ENCODE peak calls at places on chromosomes 3 and 15, in five cellular contexts. One of them, this sample, is unnamed.

GRCh38 chr3:101719604-101720185 is 4.7 kb upstream of the CEP97 start:
- DNase-seq in CD8-positive, alpha-beta memory T cell: no peak
- DNase-seq in foreskin keratinocyte: no peak
- DNase-seq in gastrocnemius medialis: no peak
- DNase-seq in PC-3: no peak
- DNase-seq in this sample: no peak

GRCh38 chr3:30578479-30578878 is 27.9 kb upstream of the TGFBR2 start:
- DNase-seq in CD8-positive, alpha-beta memory T cell: no peak
- DNase-seq in foreskin keratinocyte: no peak
- DNase-seq in gastrocnemius medialis: no peak
- DNase-seq in PC-3: peak; percentile 94
- DNase-seq in this sample: no peak

GRCh38 chr15:25784876-25785642 is 78.1 kb downstream of the ATP10A start:
- DNase-seq in CD8-positive, alpha-beta memory T cell: no peak
- DNase-seq in foreskin keratinocyte: no peak
- DNase-seq in gastrocnemius medialis: no peak
- DNase-seq in PC-3: no peak
- DNase-seq in this sample: no peak

GRCh38 chr3:45558431-45558830 is 36.1 kb upstream of the LIMD1 start:
- DNase-seq in CD8-positive, alpha-beta memory T cell: no peak
- DNase-seq in foreskin keratinocyte: no peak
- DNase-seq in gastrocnemius medialis: no peak
- DNase-seq in PC-3: no peak
- DNase-seq in this sample: no peak

GRCh38 chr3:167493240-167493639 is 19.4 kb upstream of the SERPINI2 start:
- DNase-seq in CD8-positive, alpha-beta memory T cell: no peak
- DNase-seq in foreskin keratinocyte: no peak
- DNase-seq in gastrocnemius medialis: no peak
- DNase-seq in PC-3: peak; percentile 30
- DNase-seq in this sample: peak; percentile 54

GRCh38 chr15:94100814-94101213 is 130.5 kb upstream of the MCTP2 start:
- DNase-seq in CD8-positive, alpha-beta memory T cell: no peak
- DNase-seq in foreskin keratinocyte: no peak
- DNase-seq in gastrocnemius medialis: no peak
- DNase-seq in PC-3: no peak
- DNase-seq in this sample: no peak

GRCh38 chr15:48440084-48440483 is 108.9 kb downstream of the DUT start:
- DNase-seq in CD8-positive, alpha-beta memory T cell: no peak
- DNase-seq in foreskin keratinocyte: no peak
- DNase-seq in gastrocnemius medialis: peak; percentile 49
- DNase-seq in PC-3: no peak
- DNase-seq in this sample: peak; percentile 12

GRCh38 chr3:8972614-8973013 is 9.3 kb upstream of the RAD18 start:
- DNase-seq in CD8-positive, alpha-beta memory T cell: no peak
- DNase-seq in foreskin keratinocyte: peak; percentile 46
- DNase-seq in gastrocnemius medialis: no peak
- DNase-seq in PC-3: peak; percentile 66
- DNase-seq in this sample: no peak

GRCh38 chr3:186920301-186920700 is 10.0 kb upstream of the ST6GAL1 start:
- DNase-seq in CD8-positive, alpha-beta memory T cell: no peak
- DNase-seq in foreskin keratinocyte: no peak
- DNase-seq in gastrocnemius medialis: no peak
- DNase-seq in PC-3: no peak
- DNase-seq in this sample: no peak

GRCh38 chr3:88195951-88196434 is 46.2 kb downstream of the C3orf38 start:
- DNase-seq in CD8-positive, alpha-beta memory T cell: no peak
- DNase-seq in foreskin keratinocyte: no peak
- DNase-seq in gastrocnemius medialis: no peak
- DNase-seq in PC-3: no peak
- DNase-seq in this sample: no peak

GRCh38 chr3:150005243-150006102 is 34.8 kb upstream of the PFN2 start:
- DNase-seq in CD8-positive, alpha-beta memory T cell: no peak
- DNase-seq in foreskin keratinocyte: peak; percentile 74
- DNase-seq in gastrocnemius medialis: no peak
- DNase-seq in PC-3: peak; percentile 14
- DNase-seq in this sample: no peak

GRCh38 chr3:104452697-104453096 is 914.0 kb upstream of the ALCAM start:
- DNase-seq in CD8-positive, alpha-beta memory T cell: no peak
- DNase-seq in foreskin keratinocyte: no peak
- DNase-seq in gastrocnemius medialis: no peak
- DNase-seq in PC-3: peak; percentile 53
- DNase-seq in this sample: no peak

GRCh38 chr3:109900774-109901173 is 563.4 kb upstream of the DPPA4 start:
- DNase-seq in CD8-positive, alpha-beta memory T cell: no peak
- DNase-seq in foreskin keratinocyte: no peak
- DNase-seq in gastrocnemius medialis: no peak
- DNase-seq in PC-3: peak; percentile 38
- DNase-seq in this sample: no peak

GRCh38 chr3:165800970-165801369 is 36.3 kb downstream of the BCHE start:
- DNase-seq in CD8-positive, alpha-beta memory T cell: no peak
- DNase-seq in foreskin keratinocyte: no peak
- DNase-seq in gastrocnemius medialis: no peak
- DNase-seq in PC-3: no peak
- DNase-seq in this sample: no peak

GRCh38 chr3:165797551-165797950 is 39.7 kb downstream of the BCHE start:
- DNase-seq in CD8-positive, alpha-beta memory T cell: no peak
- DNase-seq in foreskin keratinocyte: no peak
- DNase-seq in gastrocnemius medialis: no peak
- DNase-seq in PC-3: peak; percentile 20
- DNase-seq in this sample: no peak

GRCh38 chr3:165796701-165797100 is 40.5 kb downstream of the BCHE start:
- DNase-seq in CD8-positive, alpha-beta memory T cell: no peak
- DNase-seq in foreskin keratinocyte: no peak
- DNase-seq in gastrocnemius medialis: no peak
- DNase-seq in PC-3: no peak
- DNase-seq in this sample: no peak
- H3K27ac ChIP-seq in CD8-positive, alpha-beta memory T cell: no peak overlapping the region
- H3K27ac ChIP-seq in foreskin keratinocyte: no peak overlapping the region
- H3K27ac ChIP-seq in gastrocnemius medialis: no peak overlapping the region
- H3K27ac ChIP-seq in PC-3: no peak overlapping the region
- H3K27ac ChIP-seq in this sample: no peak overlapping the region

DNA sequence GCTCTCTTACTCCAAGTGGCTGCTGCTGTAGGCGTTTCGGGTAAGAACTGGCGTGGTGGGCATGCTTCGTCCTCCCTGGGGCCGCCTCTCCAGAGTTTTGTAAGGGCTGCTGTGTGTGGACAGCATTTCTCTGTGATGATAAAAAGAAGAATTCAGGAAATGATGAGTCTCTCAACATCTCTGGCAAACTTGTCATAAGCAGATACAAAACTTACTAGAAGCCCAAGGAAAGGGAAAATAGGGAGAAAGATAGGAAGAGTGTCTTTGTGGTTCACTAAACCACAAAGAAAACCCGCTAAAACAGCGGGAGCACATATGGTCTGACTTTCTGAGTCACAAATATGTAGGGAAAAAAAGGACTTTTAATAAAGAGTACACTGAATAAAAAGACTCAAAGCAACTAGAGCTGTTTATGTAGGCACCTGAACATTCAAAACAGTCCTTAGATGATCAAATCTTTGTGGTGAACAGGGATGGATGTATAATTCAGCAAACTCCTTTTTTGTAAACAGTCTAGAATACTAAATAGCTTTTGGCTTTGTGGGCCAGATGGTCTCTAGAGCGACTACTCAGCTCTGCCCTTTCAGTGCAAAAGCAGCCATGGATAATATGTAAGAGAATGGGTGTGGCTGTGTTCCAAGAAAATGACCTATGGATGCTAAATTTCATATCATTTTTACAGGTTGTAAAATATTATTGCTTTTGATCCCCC is 60.3 kb upstream of the LMOD3 start:
- DNase-seq in CD8-positive, alpha-beta memory T cell: no peak
- DNase-seq in foreskin keratinocyte: no peak
- DNase-seq in gastrocnemius medialis: no peak
- DNase-seq in PC-3: no peak
- DNase-seq in this sample: no peak
- H3K27ac ChIP-seq in CD8-positive, alpha-beta memory T cell: no peak overlapping the region
- H3K27ac ChIP-seq in foreskin keratinocyte: peak overlapping the region; percentile 8
- H3K27ac ChIP-seq in gastrocnemius medialis: no peak overlapping the region
- H3K27ac ChIP-seq in PC-3: no peak overlapping the region
- H3K27ac ChIP-seq in this sample: peak overlapping the region; percentile 4

GRCh38 chr3:184188080-184188479 is 2.1 kb downstream of the ABCF3 start:
- DNase-seq in CD8-positive, alpha-beta memory T cell: no peak
- DNase-seq in foreskin keratinocyte: no peak
- DNase-seq in gastrocnemius medialis: no peak
- DNase-seq in PC-3: no peak
- DNase-seq in this sample: no peak
- H3K27ac ChIP-seq in CD8-positive, alpha-beta memory T cell: no peak overlapping the region
- H3K27ac ChIP-seq in foreskin keratinocyte: no peak overlapping the region
- H3K27ac ChIP-seq in gastrocnemius medialis: no peak overlapping the region
- H3K27ac ChIP-seq in PC-3: no peak overlapping the region
- H3K27ac ChIP-seq in this sample: no peak overlapping the region

GRCh38 chr15:63446260-63446659 is 58.1 kb upstream of the USP3 start:
- DNase-seq in CD8-positive, alpha-beta memory T cell: peak; percentile 71
- DNase-seq in foreskin keratinocyte: no peak
- DNase-seq in gastrocnemius medialis: no peak
- DNase-seq in PC-3: no peak
- DNase-seq in this sample: no peak
- H3K27ac ChIP-seq in CD8-positive, alpha-beta memory T cell: no peak overlapping the region
- H3K27ac ChIP-seq in foreskin keratinocyte: no peak overlapping the region
- H3K27ac ChIP-seq in gastrocnemius medialis: no peak overlapping the region
- H3K27ac ChIP-seq in PC-3: no peak overlapping the region
- H3K27ac ChIP-seq in this sample: no peak overlapping the region

DNA sequence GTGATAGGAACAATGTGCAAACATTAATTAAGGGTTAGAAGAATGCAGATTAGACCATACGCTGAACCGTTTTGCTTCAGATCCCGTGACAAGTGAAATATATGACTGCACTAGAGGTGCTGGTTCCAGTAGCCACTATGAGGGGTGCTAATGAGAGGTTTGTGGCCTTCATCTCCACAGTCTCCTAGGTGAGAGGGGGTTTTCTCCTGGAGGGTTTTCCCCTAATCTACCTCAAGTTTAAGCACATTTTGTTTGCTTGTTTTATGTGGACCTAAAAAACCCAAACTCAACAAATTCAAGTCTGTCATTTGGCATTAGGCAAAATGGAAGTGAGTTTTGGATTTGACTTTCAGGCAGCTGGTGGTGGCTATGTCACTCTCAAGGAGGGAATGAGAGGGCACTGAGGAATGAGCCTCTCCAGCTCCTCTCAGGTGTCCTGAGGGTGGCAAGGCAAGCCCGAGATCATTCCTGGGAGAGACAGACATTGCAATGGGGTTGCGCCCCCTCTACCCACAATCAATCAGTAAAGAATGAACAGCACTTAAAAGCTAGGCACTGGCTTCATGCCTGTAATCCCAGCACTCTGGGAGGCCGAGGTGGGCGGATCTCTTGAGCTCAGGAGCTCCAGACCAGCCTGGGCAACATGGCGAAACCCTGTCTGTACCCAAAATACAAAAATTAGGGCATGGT is 13.9 kb upstream of the SHF start:
- DNase-seq in CD8-positive, alpha-beta memory T cell: no peak
- DNase-seq in foreskin keratinocyte: no peak
- DNase-seq in gastrocnemius medialis: no peak
- DNase-seq in PC-3: no peak
- DNase-seq in this sample: no peak
- H3K27ac ChIP-seq in CD8-positive, alpha-beta memory T cell: peak overlapping the region; percentile 94
- H3K27ac ChIP-seq in foreskin keratinocyte: no peak overlapping the region
- H3K27ac ChIP-seq in gastrocnemius medialis: peak overlapping the region; percentile 100
- H3K27ac ChIP-seq in PC-3: no peak overlapping the region
- H3K27ac ChIP-seq in this sample: peak overlapping the region; percentile 98

GRCh38 chr15:85464471-85464870 is 84.1 kb downstream of the AKAP13 start:
- DNase-seq in CD8-positive, alpha-beta memory T cell: no peak
- DNase-seq in foreskin keratinocyte: no peak
- DNase-seq in gastrocnemius medialis: no peak
- DNase-seq in PC-3: no peak
- DNase-seq in this sample: no peak

GRCh38 chr15:85463273-85463937 is 83.0 kb downstream of the AKAP13 start:
- DNase-seq in CD8-positive, alpha-beta memory T cell: no peak
- DNase-seq in foreskin keratinocyte: no peak
- DNase-seq in gastrocnemius medialis: no peak
- DNase-seq in PC-3: no peak
- DNase-seq in this sample: no peak

GRCh38 chr15:85458764-85459163 is 78.4 kb downstream of the AKAP13 start:
- DNase-seq in CD8-positive, alpha-beta memory T cell: no peak
- DNase-seq in foreskin keratinocyte: peak; percentile 66
- DNase-seq in gastrocnemius medialis: no peak
- DNase-seq in PC-3: peak; percentile 53
- DNase-seq in this sample: no peak

GRCh38 chr15:85463976-85464375 is 83.6 kb downstream of the AKAP13 start:
- DNase-seq in CD8-positive, alpha-beta memory T cell: no peak
- DNase-seq in foreskin keratinocyte: no peak
- DNase-seq in gastrocnemius medialis: no peak
- DNase-seq in PC-3: no peak
- DNase-seq in this sample: no peak

DNA sequence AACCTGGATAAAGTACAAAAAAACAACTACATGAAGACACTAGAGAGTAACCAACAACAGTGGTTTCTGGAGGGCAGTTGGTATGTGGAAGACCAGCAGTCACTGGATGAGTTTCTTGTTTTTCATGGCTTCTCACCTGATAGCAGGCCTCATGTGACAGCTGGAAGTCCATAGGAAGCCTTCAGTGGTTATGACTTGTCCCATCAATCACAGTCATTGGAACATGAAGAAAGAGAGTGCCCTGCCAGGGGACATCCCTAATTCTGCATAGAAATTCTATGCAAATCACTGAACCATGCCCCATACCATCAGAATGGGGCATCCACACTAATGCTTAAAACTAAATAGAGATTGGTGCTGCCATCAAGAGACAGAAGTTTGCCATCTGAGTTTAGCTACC is 81.6 kb downstream of the AKAP13 start:
- DNase-seq in CD8-positive, alpha-beta memory T cell: no peak
- DNase-seq in foreskin keratinocyte: no peak
- DNase-seq in gastrocnemius medialis: no peak
- DNase-seq in PC-3: no peak
- DNase-seq in this sample: no peak
- H3K27ac ChIP-seq in CD8-positive, alpha-beta memory T cell: no peak overlapping the region
- H3K27ac ChIP-seq in foreskin keratinocyte: no peak overlapping the region
- H3K27ac ChIP-seq in gastrocnemius medialis: no peak overlapping the region
- H3K27ac ChIP-seq in PC-3: no peak overlapping the region
- H3K27ac ChIP-seq in this sample: no peak overlapping the region

DNA sequence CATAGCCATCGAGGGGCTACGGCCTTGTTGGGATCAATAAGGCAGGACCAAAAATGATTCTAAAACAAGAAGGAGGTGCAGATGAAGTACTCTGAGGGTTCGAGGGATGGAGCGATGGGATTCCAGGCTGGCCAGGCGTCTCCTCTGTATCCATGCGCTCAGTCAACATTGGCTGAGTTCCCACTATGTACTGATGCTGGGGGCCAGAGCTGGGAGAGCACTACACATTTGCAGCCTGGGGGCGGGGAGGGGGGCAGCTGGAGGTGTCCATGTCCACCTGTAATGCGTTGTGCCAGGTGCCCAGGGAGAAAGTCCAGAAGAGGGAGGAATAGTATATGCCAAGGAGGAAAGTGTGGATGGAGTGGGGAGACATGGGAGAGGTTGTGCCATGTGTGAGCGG is 81.4 kb downstream of the AAGAB start:
- DNase-seq in CD8-positive, alpha-beta memory T cell: no peak
- DNase-seq in foreskin keratinocyte: no peak
- DNase-seq in gastrocnemius medialis: no peak
- DNase-seq in PC-3: no peak
- DNase-seq in this sample: no peak
- H3K27ac ChIP-seq in CD8-positive, alpha-beta memory T cell: no peak overlapping the region
- H3K27ac ChIP-seq in foreskin keratinocyte: no peak overlapping the region
- H3K27ac ChIP-seq in gastrocnemius medialis: peak overlapping the region; percentile 85
- H3K27ac ChIP-seq in PC-3: peak overlapping the region; percentile 93
- H3K27ac ChIP-seq in this sample: no peak overlapping the region

This sample was measured in body of pancreas.